ENCODE peak calls at places on chromosomes 13 and 19, in six cellular contexts. I, R, Y, D, A and Q are unnamed samples.

GRCh38 chr19:6278740-6279619 is 795 bp downstream of the MLLT1 start:
- DNase-seq in I (no peak), R (no peak), Y (no peak), D (no peak), A (no peak), Q (no peak)

GRCh38 chr13:106348032-106348431 is 187.4 kb downstream of the EFNB2 start:
- DNase-seq in I (no peak), R (no peak), Y (no peak), D (peak), A (no peak), Q (no peak)

GRCh38 chr13:30376426-30377311 is 45.6 kb upstream of the UBE2L5 start:
- DNase-seq in I (peak), R (no peak), Y (no peak), D (no peak), A (peak), Q (no peak)

GRCh38 chr19:49553451-49554271 is 25.9 kb downstream of the RCN3 start:
- DNase-seq in I (no peak), R (peak), Y (no peak), D (peak), A (no peak), Q (no peak)

GRCh38 chr19:33654840-33655508 is 33.2 kb downstream of the CHST8 start:
- DNase-seq in I (peak), R (no peak), Y (no peak), D (no peak), A (no peak), Q (no peak)

GRCh38 chr19:45514376-45515051 is 7.2 kb downstream of the VASP start:
- DNase-seq in I (no peak), R (no peak), Y (no peak), D (no peak), A (no peak), Q (no peak)

GRCh38 chr13:100658363-100658762 is 16.2 kb downstream of the TMTC4 start:
- DNase-seq in I (no peak), R (no peak), Y (no peak), D (no peak), A (no peak), Q (no peak)

GRCh38 chr19:29325241-29325975 is 112.5 kb upstream of the UQCRFS1 start:
- DNase-seq in I (peak), R (no peak), Y (no peak), D (no peak), A (no peak), Q (no peak)

GRCh38 chr13:27481766-27482165 is 31.4 kb upstream of the MTIF3 start:
- DNase-seq in I (no peak), R (peak), Y (no peak), D (peak), A (no peak), Q (no peak)

GRCh38 chr19:16605552-16605951 is 22.5 kb downstream of the MED26 start:
- DNase-seq in I (no peak), R (no peak), Y (no peak), D (no peak), A (no peak), Q (no peak)

GRCh38 chr19:38736036-38736412 is 8.2 kb downstream of the CAPN12 start:
- DNase-seq in I (no peak), R (peak), Y (no peak), D (no peak), A (peak), Q (no peak)

GRCh38 chr19:2046046-2046907 is 4.8 kb downstream of the MKNK2 start:
- DNase-seq in I (peak), R (no peak), Y (no peak), D (no peak), A (no peak), Q (no peak)